ENCODE peak calls at places on chromosomes 11 and 22, in five cellular contexts. U is A172, I is neural progenitor cell, O is heart left ventricle, H is fibroblast of the aortic adventitia. V is an unnamed sample.

GRCh38 chr11:98568011-98568410 is 452.7 kb upstream of the CNTN5 start:
- DNase-seq in U (no peak), I (no peak), O (no peak), H (no peak), V (no peak)

GRCh38 chr11:32173435-32173834 is 82.6 kb downstream of the RCN1 start:
- DNase-seq in U (peak), I (peak), O (peak), H (peak), V (no peak)

GRCh38 chr11:32987851-32988250 is 27.8 kb upstream of the DEPDC7 start:
- DNase-seq in U (no peak), I (no peak), O (no peak), H (no peak), V (no peak)

GRCh38 chr22:46994265-46994664 is 231.8 kb downstream of the TBC1D22A start:
- DNase-seq in U (no peak), I (no peak), O (no peak), H (no peak), V (no peak)

GRCh38 chr11:133302056-133302455 is 230.2 kb downstream of the OPCML start:
- DNase-seq in U (no peak), I (no peak), O (no peak), H (no peak), V (no peak)

GRCh38 chr11:93653080-93653479 is 8.4 kb upstream of the CEP295 start:
- DNase-seq in U (no peak), I (no peak), O (no peak), H (no peak), V (no peak)

GRCh38 chr22:19811211-19811621 is 43.5 kb downstream of the GNB1L start:
- DNase-seq in U (no peak), I (no peak), O (no peak), H (no peak), V (peak)

GRCh38 chr11:44143987-44144909 is 48.8 kb downstream of the EXT2 start:
- DNase-seq in U (no peak), I (no peak), O (no peak), H (no peak), V (no peak)

GRCh38 chr11:46920709-46921108 is 2.4 kb upstream of the LRP4 start:
- DNase-seq in U (peak), I (no peak), O (peak), H (peak), V (no peak)

GRCh38 chr22:38218661-38219331 is 17.0 kb downstream of the MAFF start:
- DNase-seq in U (peak), I (peak), O (peak), H (peak), V (peak)

GRCh38 chr11:79438631-79439429 is 2.0 kb downstream of the TENM4 start:
- DNase-seq in U (no peak), I (peak), O (peak), H (peak), V (no peak)

GRCh38 chr22:41523464-41524221 is 20.6 kb downstream of the POLR3H start:
- DNase-seq in U (no peak), I (no peak), O (peak), H (peak), V (no peak)

GRCh38 chr11:12618743-12619540 is 55.3 kb upstream of the TEAD1 start:
- DNase-seq in U (no peak), I (no peak), O (no peak), H (no peak), V (no peak)

GRCh38 chr22:39959640-39960447 is at the start of gene TMA7B:
- DNase-seq in U (peak), I (peak), O (no peak), H (peak), V (no peak)

GRCh38 chr22:37260396-37260795 is 16.3 kb upstream of the RAC2 start:
- DNase-seq in U (no peak), I (no peak), O (no peak), H (no peak), V (no peak)

GRCh38 chr11:3920148-3920852 is 64.8 kb downstream of the STIM1 start:
- DNase-seq in U (peak), I (no peak), O (no peak), H (peak), V (no peak)

GRCh38 chr22:40694409-40694808 is 15.1 kb downstream of the MCHR1 start:
- DNase-seq in U (no peak), I (no peak), O (no peak), H (no peak), V (no peak)

GRCh38 chr11:45847908-45848316 is 637 bp downstream of the CRY2 start:
- DNase-seq in U (peak), I (peak), O (peak), H (peak), V (no peak)

GRCh38 chr22:30371981-30372380 is 15.2 kb downstream of the CCDC157 start:
- DNase-seq in U (no peak), I (no peak), O (no peak), H (no peak), V (no peak)

GRCh38 chr11:91846664-91847063 is 378.0 kb upstream of the FAT3 start:
- DNase-seq in U (no peak), I (no peak), O (no peak), H (no peak), V (no peak)

GRCh38 chr11:33942954-33943353 is 51.1 kb upstream of the LMO2 start:
- DNase-seq in U (peak), I (no peak), O (peak), H (peak), V (no peak)

GRCh38 chr11:75450826-75451783 is 18.1 kb upstream of the KLHL35 start:
- DNase-seq in U (no peak), I (peak), O (no peak), H (no peak), V (no peak)

GRCh38 chr22:25650834-25651233 is 86.4 kb downstream of the GRK3 start:
- DNase-seq in U (no peak), I (no peak), O (no peak), H (no peak), V (no peak)

GRCh38 chr11:95335989-95336388 is 105.0 kb upstream of the SESN3 start:
- DNase-seq in U (no peak), I (no peak), O (no peak), H (no peak), V (no peak)

GRCh38 chr22:36331912-36332622 is 55.7 kb downstream of the MYH9 start:
- DNase-seq in U (no peak), I (no peak), O (peak), H (peak), V (no peak)

GRCh38 chr11:32310218-32310601 is 125.1 kb downstream of the WT1 start:
- DNase-seq in U (no peak), I (no peak), O (no peak), H (peak), V (no peak)

GRCh38 chr11:72753341-72754148 is 1.3 kb upstream of the ARAP1 start:
- DNase-seq in U (peak), I (no peak), O (no peak), H (no peak), V (no peak)